ENCODE peak calls at places on chromosomes 1 and 21, in eight cellular contexts. I, G, K, A, H, Q, Z and D are unnamed samples.

GRCh38 chr1:192171123-192171522 is 12.9 kb downstream of the RGS18 start:
- DNase-seq in I (no peak), G (no peak), K (no peak), A (no peak), H (no peak), Q (peak; percentile 33), Z (no peak), D (no peak)

GRCh38 chr1:93784538-93784937 is 94.5 kb downstream of the DNTTIP2 start:
- DNase-seq in I (no peak), G (no peak), K (no peak), A (peak; percentile 63), H (no peak), Q (no peak), Z (no peak), D (no peak)

GRCh38 chr1:27106561-27107323 is 48.2 kb downstream of the SLC9A1 start:
- DNase-seq in I (no peak), G (no peak), K (no peak), A (no peak), H (no peak), Q (no peak), Z (no peak), D (no peak)

GRCh38 chr21:39724944-39725343 is 20.0 kb upstream of the IGSF5 start:
- DNase-seq in I (no peak), G (no peak), K (no peak), A (no peak), H (no peak), Q (no peak), Z (no peak), D (no peak)

GRCh38 chr1:243447342-243447741 is 191.5 kb downstream of the SDCCAG8 start:
- DNase-seq in I (peak; percentile 77), G (no peak), K (no peak), A (peak; percentile 47), H (no peak), Q (peak; percentile 62), Z (no peak), D (peak; percentile 74)

GRCh38 chr1:211942583-211942982 is 92.8 kb downstream of the INTS7 start:
- DNase-seq in I (no peak), G (no peak), K (no peak), A (no peak), H (no peak), Q (no peak), Z (no peak), D (no peak)

GRCh38 chr1:201551877-201552731 is 13.2 kb downstream of the NAV1 start:
- DNase-seq in I (peak; percentile 89), G (peak; percentile 84), K (no peak), A (peak; percentile 65), H (peak; percentile 89), Q (peak; percentile 93), Z (no peak), D (peak; percentile 73)

GRCh38 chr1:5640845-5641244 is 351.4 kb downstream of the NPHP4 start:
- DNase-seq in I (no peak), G (no peak), K (no peak), A (no peak), H (no peak), Q (no peak), Z (no peak), D (no peak)

GRCh38 chr1:109821221-109821669 is 57.5 kb upstream of the EPS8L3 start:
- DNase-seq in I (peak; percentile 99), G (peak; percentile 95), K (peak; percentile 86), A (no peak), H (peak; percentile 59), Q (peak; percentile 94), Z (no peak), D (peak; percentile 88)

GRCh38 chr1:22127248-22127647 is 15.6 kb downstream of the WNT4 start:
- DNase-seq in I (no peak), G (no peak), K (no peak), A (no peak), H (no peak), Q (no peak), Z (no peak), D (no peak)

GRCh38 chr1:2204384-2205190 is 10.0 kb upstream of the FAAP20 start:
- DNase-seq in I (peak; percentile 63), G (peak; percentile 96), K (no peak), A (peak; percentile 73), H (no peak), Q (peak; percentile 33), Z (peak; percentile 68), D (peak; percentile 87)

GRCh38 chr1:87120779-87121178 is 206.3 kb downstream of the HS2ST1 start:
- DNase-seq in I (no peak), G (no peak), K (no peak), A (no peak), H (no peak), Q (no peak), Z (no peak), D (no peak)
- TF ChIP-seq CTCF in I (peak; percentile 32), G (no peak), K (no peak), A (no peak), H (peak; percentile 37), Q (peak; percentile 8), Z (peak; percentile 27), D (peak; percentile 43)

DNA sequence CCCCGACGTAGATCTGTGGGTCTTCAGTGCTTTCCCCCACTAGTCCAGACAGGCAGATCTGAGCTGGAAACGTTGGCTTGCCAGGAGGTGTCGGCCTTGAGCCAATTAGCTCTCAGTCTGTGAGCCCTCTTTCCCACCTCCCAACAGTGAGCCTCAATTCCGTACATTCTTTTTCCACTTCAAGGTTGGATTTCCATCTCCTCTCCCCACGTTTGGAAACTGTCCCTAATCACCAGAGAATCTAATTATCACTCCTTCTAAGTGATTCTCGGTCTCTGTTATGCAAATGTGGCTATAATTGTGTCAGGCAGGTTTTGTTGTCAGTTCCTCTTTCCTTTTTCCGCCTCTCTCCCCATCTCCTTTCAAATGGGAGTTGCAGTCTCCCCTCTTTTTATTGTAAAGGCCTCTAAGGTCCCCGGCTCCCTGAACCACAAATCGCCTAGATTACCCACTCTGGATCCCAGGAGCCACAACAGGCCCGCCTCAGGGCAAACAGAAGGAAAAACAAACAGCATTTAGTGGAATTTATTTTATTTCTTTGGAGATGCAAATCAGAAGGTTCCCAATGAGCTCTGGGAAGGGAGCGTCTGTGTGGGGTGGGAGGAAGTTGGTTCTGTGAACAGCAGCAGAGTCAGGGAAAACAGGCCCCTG is 29.4 kb upstream of the LRRN2 start:
- DNase-seq in I (no peak), G (peak; percentile 54), K (no peak), A (no peak), H (no peak), Q (no peak), Z (no peak), D (no peak)
- TF ChIP-seq CTCF in I (no peak), G (no peak), K (no peak), A (no peak), H (no peak), Q (no peak), Z (no peak), D (no peak)

GRCh38 chr21:25186278-25186677 is 421.0 kb downstream of the MRPL39 start:
- DNase-seq in I (no peak), G (no peak), K (no peak), A (no peak), H (no peak), Q (no peak), Z (no peak), D (no peak)

GRCh38 chr21:25179116-25179515 is 428.2 kb downstream of the MRPL39 start:
- DNase-seq in I (no peak), G (no peak), K (no peak), A (no peak), H (no peak), Q (peak; percentile 30), Z (no peak), D (no peak)

GRCh38 chr21:25189497-25189896 is 417.8 kb downstream of the MRPL39 start:
- DNase-seq in I (no peak), G (no peak), K (no peak), A (no peak), H (no peak), Q (no peak), Z (no peak), D (no peak)

GRCh38 chr21:25188639-25189038 is 418.6 kb downstream of the MRPL39 start:
- DNase-seq in I (no peak), G (no peak), K (no peak), A (no peak), H (no peak), Q (no peak), Z (no peak), D (no peak)

GRCh38 chr21:25183577-25183976 is 423.7 kb downstream of the MRPL39 start:
- DNase-seq in I (no peak), G (no peak), K (no peak), A (no peak), H (no peak), Q (no peak), Z (no peak), D (no peak)
- TF ChIP-seq CTCF in I (no peak), G (no peak), K (no peak), A (no peak), H (no peak), Q (no peak), Z (no peak), D (no peak)

DNA sequence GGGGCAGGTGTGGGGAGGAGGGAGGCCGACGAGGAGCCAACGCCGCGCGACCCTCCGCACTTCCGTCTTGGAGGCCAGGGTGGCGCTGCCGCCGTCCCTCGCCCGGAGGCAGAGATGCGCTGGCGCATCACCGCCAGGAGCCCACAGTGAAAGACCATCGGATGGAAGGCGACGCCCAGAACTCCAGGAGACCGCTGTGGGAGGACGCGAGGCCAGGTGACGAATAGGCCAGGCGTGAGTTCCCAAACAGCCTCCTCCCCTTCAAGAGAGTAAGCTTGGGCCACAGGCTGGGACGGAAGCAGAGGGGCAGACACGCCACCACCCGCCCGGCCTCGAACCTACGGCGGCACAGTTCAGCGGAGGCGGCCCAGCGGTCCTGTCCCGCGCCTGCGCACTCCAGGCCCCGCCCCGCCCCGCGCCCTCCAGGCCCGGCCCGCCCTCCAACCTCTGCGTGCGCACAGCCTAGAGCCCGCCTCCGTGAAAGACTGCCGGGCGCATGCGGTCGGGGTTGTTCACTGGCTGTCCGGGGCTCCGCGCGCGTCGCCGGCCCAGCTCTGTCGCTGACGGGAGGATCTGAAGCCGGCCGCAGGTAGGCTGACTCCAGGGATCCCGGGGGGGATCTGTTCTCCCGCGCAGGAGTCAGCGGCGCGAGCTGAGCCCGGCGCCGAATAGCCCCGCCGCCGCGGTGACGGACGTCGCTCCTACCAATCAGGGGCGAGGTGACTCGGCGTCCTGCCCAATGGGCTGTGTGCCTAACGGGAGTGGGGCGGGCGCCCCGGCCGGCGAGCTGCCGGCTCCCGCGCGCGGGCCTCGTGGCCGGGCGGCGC is at the start of gene CTPS1:
- DNase-seq in I (peak; percentile 90), G (peak; percentile 99), K (peak; percentile 71), A (peak; percentile 95), H (peak; percentile 96), Q (peak; percentile 91), Z (peak; percentile 91), D (peak; percentile 94)
- TF ChIP-seq CTCF in I (no peak), G (no peak), K (peak; percentile 19), A (no peak), H (no peak), Q (peak; percentile 35), Z (peak; percentile 52), D (peak; percentile 22)